ENCODE peak calls at places on chromosomes 12 and 14, in four cellular contexts. Q is activated T-helper 9 cell treated with anti-CD3 and anti-CD28 coated beads, Interleukin-2, amount 50 U/mL, for 16 hours; P is GM12892; J is T47D. L is an unnamed sample.

GRCh38 chr12:123944696-123945095 is 27.9 kb downstream of the CCDC92 start:
- DNase-seq in Q (no peak), P (no peak), J (no peak), L (no peak)

GRCh38 chr14:67186789-67187188 is 2.5 kb upstream of the GARIN2 start:
- DNase-seq in Q (no peak), P (no peak), J (no peak), L (no peak)

GRCh38 chr12:104634852-104635251 is 178.1 kb downstream of the CHST11 start:
- DNase-seq in Q (no peak), P (no peak), J (no peak), L (no peak)

GRCh38 chr14:95741051-95741490 is 27.1 kb upstream of the TCL1A start:
- DNase-seq in Q (no peak), P (no peak), J (peak; percentile 76), L (no peak)

GRCh38 chr12:93707836-93708235 is 30.7 kb downstream of the CRADD start:
- DNase-seq in Q (no peak), P (no peak), J (no peak), L (no peak)

GRCh38 chr14:100709252-100709955 is 17.3 kb upstream of the DLK1 start:
- DNase-seq in Q (no peak), P (no peak), J (peak; percentile 59), L (no peak)

GRCh38 chr12:123099556-123100192 is 51.2 kb downstream of the PITPNM2 start:
- DNase-seq in Q (no peak), P (no peak), J (no peak), L (no peak)

GRCh38 chr12:90261283-90261682 is 552.6 kb upstream of the ATP2B1 start:
- DNase-seq in Q (no peak), P (no peak), J (no peak), L (no peak)

GRCh38 chr14:42149609-42150261 is 543.1 kb downstream of the LRFN5 start:
- DNase-seq in Q (no peak), P (no peak), J (no peak), L (no peak)

GRCh38 chr12:107091381-107091780 is 2.0 kb downstream of the CRY1 start:
- DNase-seq in Q (no peak), P (no peak), J (no peak), L (no peak)

GRCh38 chr12:77686760-77687159 is 143.9 kb upstream of the NAV3 start:
- DNase-seq in Q (no peak), P (no peak), J (no peak), L (no peak)

GRCh38 chr12:123231931-123232330 is 1.0 kb downstream of the MPHOSPH9 start:
- DNase-seq in Q (no peak), P (no peak), J (no peak), L (no peak)

GRCh38 chr12:3256103-3256551 is 178.9 kb downstream of the TSPAN9 start:
- DNase-seq in Q (no peak), P (no peak), J (no peak), L (no peak)

GRCh38 chr12:110012137-110012536 is 12.9 kb downstream of the ANKRD13A start:
- DNase-seq in Q (no peak), P (no peak), J (no peak), L (no peak)

GRCh38 chr14:105879867-105880561 is 353.6 kb downstream of the TMEM121 start:
- DNase-seq in Q (no peak), P (no peak), J (no peak), L (no peak)

GRCh38 chr12:229441-230191 is 15.7 kb upstream of the SLC6A12 start:
- DNase-seq in Q (no peak), P (no peak), J (no peak), L (no peak)

GRCh38 chr12:47237751-47238211 is 158.0 kb upstream of the AMIGO2 start:
- DNase-seq in Q (no peak), P (no peak), J (no peak), L (no peak)

GRCh38 chr14:53840444-53840843 is 116.2 kb downstream of the BMP4 start:
- DNase-seq in Q (no peak), P (no peak), J (no peak), L (peak; percentile 1)

GRCh38 chr14:22770481-22771187 is 4.1 kb downstream of the OXA1L start:
- DNase-seq in Q (no peak), P (no peak), J (no peak), L (no peak)

GRCh38 chr14:71721791-71722190 is 210.4 kb upstream of the RGS6 start:
- DNase-seq in Q (no peak), P (no peak), J (no peak), L (no peak)

GRCh38 chr12:65496617-65497016 is 218.1 kb downstream of the MSRB3 start:
- DNase-seq in Q (no peak), P (no peak), J (no peak), L (no peak)

GRCh38 chr12:116078396-116078795 is 199.1 kb downstream of the MED13L start:
- DNase-seq in Q (no peak), P (no peak), J (no peak), L (no peak)

GRCh38 chr14:31964979-31965734 is 111.9 kb upstream of the ARHGAP5 start:
- DNase-seq in Q (no peak), P (no peak), J (no peak), L (no peak)

GRCh38 chr12:26845057-26845666 is 12.2 kb upstream of the ITPR2 start:
- DNase-seq in Q (no peak), P (no peak), J (no peak), L (no peak)

GRCh38 chr12:47736877-47737676 is 11.8 kb upstream of the ENDOU start:
- DNase-seq in Q (no peak), P (no peak), J (no peak), L (peak; percentile 56)

GRCh38 chr12:118404876-118405521 is 28.6 kb downstream of the SUDS3 start:
- DNase-seq in Q (peak; percentile 6), P (no peak), J (peak; percentile 37), L (peak; percentile 27)

GRCh38 chr12:101997102-101997501 is 64.7 kb downstream of the WASHC3 start:
- DNase-seq in Q (no peak), P (no peak), J (no peak), L (no peak)

GRCh38 chr14:61838661-61839060 is 76.4 kb downstream of the SNAPC1 start:
- DNase-seq in Q (no peak), P (no peak), J (no peak), L (no peak)

GRCh38 chr14:55454264-55455151 is 14.1 kb upstream of the TBPL2 start:
- DNase-seq in Q (no peak), P (no peak), J (no peak), L (no peak)

GRCh38 chr12:80485222-80485987 is 41.4 kb downstream of the PTPRQ start:
- DNase-seq in Q (no peak), P (no peak), J (no peak), L (no peak)

GRCh38 chr14:61765225-61765943 is 3.2 kb downstream of the SNAPC1 start:
- DNase-seq in Q (no peak), P (no peak), J (no peak), L (no peak)

GRCh38 chr12:67034110-67034879 is 234.9 kb upstream of the CAND1 start:
- DNase-seq in Q (no peak), P (no peak), J (no peak), L (no peak)

GRCh38 chr14:103869406-103870143 is 22.2 kb upstream of the PPP1R13B start:
- DNase-seq in Q (no peak), P (no peak), J (no peak), L (no peak)

GRCh38 chr12:78562358-78563205 is 302.0 kb upstream of the SYT1 start:
- DNase-seq in Q (no peak), P (no peak), J (no peak), L (no peak)

GRCh38 chr14:26703967-26704366 is 106.1 kb upstream of the NOVA1 start:
- DNase-seq in Q (no peak), P (no peak), J (no peak), L (no peak)

GRCh38 chr12:93226356-93226755 is 151.4 kb upstream of the NUDT4 start:
- DNase-seq in Q (no peak), P (no peak), J (no peak), L (no peak)

GRCh38 chr12:95836185-95836609 is 22.6 kb upstream of the SNRPF start:
- DNase-seq in Q (no peak), P (no peak), J (no peak), L (no peak)